ENCODE peak calls at places on chromosome X, in eight cellular contexts. G is OCI-LY7, L is lower leg skin, R is endothelial cell, N is cardiac muscle cell, X is neural progenitor cell, E is choroid plexus epithelial cell, A is fibroblast of the aortic adventitia. H is an unnamed sample.
A peak's percentile ranks its signal among the peaks of the same experiment; 100 is the strongest.

GRCh38 chrX:15675490-15675921 is 10.9 kb upstream of the CLTRN start:
- DNase-seq in A (no peak), E (peak; percentile 72), G (peak; percentile 80), R (peak; percentile 58), X (peak; percentile 86), L (peak; percentile 76), N (peak; percentile 79), H (peak; percentile 73)

GRCh38 chrX:107718156-107718621 is 57.4 kb downstream of the TSC22D3 start:
- DNase-seq in X (peak; percentile 82), L (peak; percentile 88), N (peak; percentile 78), R (peak; percentile 66), E (peak; percentile 92), A (peak; percentile 89), G (peak; percentile 76), H (peak; percentile 73)

GRCh38 chrX:115362334-115363095 is 73.0 kb downstream of the LUZP4 start:
- DNase-seq in A (peak; percentile 32), X (no peak), E (peak; percentile 66), G (no peak), N (no peak), R (no peak), L (no peak), H (no peak)

GRCh38 chrX:19303216-19303880 is 40.4 kb upstream of the PDHA1 start:
- DNase-seq in N (no peak), R (no peak), E (peak; percentile 18), A (peak; percentile 78), L (peak; percentile 53), X (no peak), G (no peak), H (no peak)

GRCh38 chrX:122770581-122770980 is 413.5 kb upstream of the GRIA3 start:
- DNase-seq in R (no peak), X (no peak), N (no peak), G (no peak), A (no peak), L (no peak), E (no peak), H (no peak)

GRCh38 chrX:151359931-151360871 is 36.8 kb upstream of the VMA21 start:
- DNase-seq in X (peak; percentile 64), G (peak; percentile 2), E (peak; percentile 10), A (peak; percentile 2), L (no peak), R (peak; percentile 64), N (peak; percentile 53), H (peak; percentile 68)

GRCh38 chrX:134255555-134255954 is 18.6 kb downstream of the CCDC160 start:
- DNase-seq in E (no peak), N (no peak), X (no peak), L (no peak), R (no peak), A (no peak), G (no peak), H (no peak)

GRCh38 chrX:103406256-103406655 is 29.9 kb downstream of the BEX3 start:
- DNase-seq in X (no peak), E (no peak), A (no peak), L (no peak), N (no peak), R (no peak), G (no peak), H (no peak)

GRCh38 chrX:46838974-46839480 is 2.2 kb downstream of the RP2 start:
- DNase-seq in N (no peak), E (no peak), X (no peak), A (peak; percentile 58), L (no peak), R (no peak), G (no peak), H (no peak)

GRCh38 chrX:65203545-65203944 is 227.3 kb upstream of the ZC4H2 start:
- DNase-seq in X (no peak), N (no peak), E (no peak), G (no peak), L (no peak), R (no peak), A (no peak), H (no peak)

GRCh38 chrX:7278356-7278755 is 130.4 kb upstream of the PUDP start:
- DNase-seq in E (no peak), L (no peak), A (no peak), R (no peak), N (no peak), G (no peak), X (no peak), H (no peak)

GRCh38 chrX:134642394-134642793 is 15.9 kb downstream of the PLAC1 start:
- DNase-seq in L (no peak), A (no peak), R (no peak), E (no peak), X (no peak), N (no peak), G (no peak), H (no peak)

GRCh38 chrX:48697182-48697727 is 721 bp downstream of the SUV39H1 start:
- DNase-seq in L (no peak), E (no peak), A (no peak), N (no peak), R (no peak), X (no peak), G (no peak), H (no peak)

GRCh38 chrX:12137982-12138365 is 299 bp upstream of the FRMPD4 start:
- DNase-seq in A (peak; percentile 12), E (no peak), L (no peak), N (peak; percentile 20), X (peak; percentile 33), R (peak; percentile 3), G (no peak), H (peak; percentile 41)

GRCh38 chrX:11100281-11101035 is 10.7 kb upstream of the HCCS start:
- DNase-seq in R (no peak), G (no peak), A (peak; percentile 90), X (peak; percentile 59), N (peak; percentile 70), E (peak; percentile 75), L (no peak), H (peak; percentile 12)

GRCh38 chrX:103210056-103210455 is 4.9 kb upstream of the BEX4 start:
- DNase-seq in N (no peak), L (no peak), G (no peak), E (no peak), R (no peak), A (no peak), X (no peak), H (no peak)

GRCh38 chrX:132426695-132427281 is 62.0 kb downstream of the MBNL3 start:
- DNase-seq in N (no peak), X (no peak), E (peak; percentile 74), G (no peak), L (no peak), A (peak; percentile 58), R (no peak), H (no peak)

GRCh38 chrX:9278475-9279270 is 186.2 kb upstream of the TBL1X start:
- DNase-seq in X (no peak), A (peak; percentile 4), G (no peak), R (no peak), N (no peak), E (peak; percentile 47), L (no peak), H (no peak)

GRCh38 chrX:38699116-38699515 is 102.1 kb upstream of the MID1IP1 start:
- DNase-seq in E (no peak), X (no peak), N (no peak), G (no peak), A (no peak), L (no peak), R (no peak), H (no peak)

GRCh38 chrX:29419774-29420553 is 795.4 kb upstream of the MAGEB2 start:
- DNase-seq in X (no peak), N (no peak), E (peak; percentile 87), G (no peak), R (no peak), L (no peak), A (peak; percentile 98), H (no peak)

GRCh38 chrX:116961872-116962582 is 499.3 kb upstream of the CT83 start:
- DNase-seq in X (no peak), G (no peak), A (no peak), E (no peak), L (no peak), R (no peak), N (peak; percentile 8), H (peak; percentile 12)

GRCh38 chrX:116436358-116436816 is at the start of gene SLC6A14:
- DNase-seq in G (no peak), X (no peak), L (no peak), E (no peak), A (no peak), N (no peak), R (no peak), H (peak; percentile 1)

GRCh38 chrX:130937101-130937500 is 34.1 kb upstream of the ENOX2 start:
- DNase-seq in E (no peak), L (no peak), X (no peak), A (no peak), R (no peak), G (no peak), N (no peak), H (no peak)
- TF ChIP-seq CTCF in E (no peak), L (no peak), X (no peak), A (no peak), R (no peak), G (no peak), N (no peak), H (no peak)

GRCh38 chrX:129754266-129755024 is 15.7 kb downstream of the XPNPEP2 start:
- DNase-seq in X (peak; percentile 46), A (no peak), L (no peak), N (no peak), E (no peak), R (peak; percentile 14), G (no peak), H (no peak)
- TF ChIP-seq CTCF in X (peak; percentile 63), A (no peak), L (no peak), N (peak; percentile 40), E (no peak), R (peak; percentile 45), G (peak; percentile 66), H (peak; percentile 36)

DNA sequence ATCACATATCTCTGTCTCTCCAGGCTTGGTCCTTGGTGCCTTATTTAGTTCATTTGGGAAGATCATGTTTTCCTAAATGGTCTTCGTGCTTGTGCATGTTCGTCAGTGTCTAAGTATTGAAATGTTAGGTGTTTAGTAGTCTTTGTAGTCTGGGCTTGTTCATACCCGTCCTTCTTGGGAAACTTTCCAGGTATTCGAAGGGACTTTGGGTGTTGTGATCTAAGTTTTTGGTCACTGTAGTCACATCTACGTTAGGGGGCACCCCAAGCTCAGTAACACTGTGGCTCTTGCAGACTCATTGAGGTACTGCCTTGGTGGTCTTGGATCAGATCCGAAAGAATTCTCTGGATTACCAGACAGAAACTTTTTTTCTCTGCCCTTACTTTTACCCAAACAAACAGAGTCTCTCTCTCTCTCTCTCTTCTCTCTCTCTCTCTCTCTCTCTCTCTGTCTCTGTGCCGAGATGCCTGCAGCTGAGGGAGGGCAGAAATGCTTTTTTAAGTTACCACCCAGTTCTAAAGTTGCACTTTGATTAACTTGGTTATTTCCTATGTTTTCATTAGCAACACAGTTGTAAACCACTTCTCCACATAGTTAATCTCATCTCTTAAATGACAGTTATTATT is 67.6 kb upstream of the SLC7A3 start:
- DNase-seq in N (peak; percentile 51), L (peak; percentile 19), E (peak; percentile 66), X (peak; percentile 69), G (peak; percentile 46), A (peak; percentile 66), R (peak; percentile 15), H (peak; percentile 27)
- TF ChIP-seq CTCF in N (peak; percentile 49), L (no peak), E (peak; percentile 57), X (peak; percentile 60), G (peak; percentile 70), A (peak; percentile 35), R (no peak), H (peak; percentile 36)

DNA sequence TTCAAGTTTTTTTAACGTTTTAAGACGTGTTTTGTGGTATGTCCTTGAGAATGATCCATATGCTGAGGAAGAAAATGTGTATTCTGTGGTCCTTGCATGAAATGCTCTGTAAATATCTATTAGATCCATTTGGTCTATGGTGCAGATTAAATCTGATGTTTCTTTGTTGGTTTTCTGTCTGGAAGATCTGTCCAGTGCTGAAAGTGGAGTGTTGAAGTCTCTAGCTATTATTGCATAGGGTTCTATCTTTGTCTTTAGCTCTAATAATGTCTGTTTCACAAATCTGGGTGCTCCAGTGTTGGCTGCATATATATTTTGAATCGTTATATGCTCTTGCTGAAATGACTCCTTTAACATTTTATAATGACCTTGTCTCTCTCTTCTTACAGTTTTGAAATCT is 122.5 kb downstream of the RPA4 start:
- DNase-seq in R (no peak), E (no peak), X (no peak), N (no peak), L (no peak), A (no peak), G (no peak), H (no peak)
- TF ChIP-seq CTCF in R (no peak), E (no peak), X (no peak), N (no peak), L (no peak), A (no peak), G (no peak), H (no peak)